ENCODE peak calls at places on chromosomes 7 and 10, in four cellular contexts. D is GM10248, X is brain microvascular endothelial cell, I is WERI-Rb-1. H is an unnamed sample.

GRCh38 chr10:77104459-77104980 is 533.1 kb downstream of the KCNMA1 start:
- DNase-seq in D (no peak), I (no peak), X (peak), H (no peak)

GRCh38 chr10:124414077-124414476 is 4.6 kb downstream of the OAT start:
- DNase-seq in X (no peak), D (no peak), I (no peak), H (no peak)

GRCh38 chr10:78359641-78360091 is 326.0 kb downstream of the RPS24 start:
- DNase-seq in I (peak), D (no peak), X (no peak), H (peak)

GRCh38 chr10:11335167-11335652 is 276.2 kb downstream of the USP6NL start:
- DNase-seq in D (no peak), X (peak), I (no peak), H (no peak)

GRCh38 chr7:112504093-112504695 is 23.4 kb downstream of the LSMEM1 start:
- DNase-seq in I (no peak), D (no peak), X (no peak), H (no peak)

GRCh38 chr10:79274279-79275104 is 72.8 kb upstream of the PPIF start:
- DNase-seq in I (peak), D (no peak), X (no peak), H (no peak)

GRCh38 chr7:150325110-150325611 is 1.8 kb upstream of the ACTR3C start:
- DNase-seq in X (no peak), D (no peak), I (no peak), H (no peak)

GRCh38 chr10:95282115-95282514 is 8.7 kb downstream of the PDLIM1 start:
- DNase-seq in X (no peak), I (no peak), D (no peak), H (no peak)

GRCh38 chr7:157683251-157684156 is 346.7 kb downstream of the DNAJB6 start:
- DNase-seq in D (no peak), I (peak), X (no peak), H (no peak)

GRCh38 chr7:20514364-20514763 is 101.1 kb upstream of the ABCB5 start:
- DNase-seq in I (peak), X (peak), D (no peak), H (peak)

GRCh38 chr7:28708458-28708951 is 249.6 kb downstream of the TRIL start:
- DNase-seq in D (no peak), X (no peak), I (no peak), H (peak)

GRCh38 chr10:68826764-68827591 is at the start of gene STOX1:
- DNase-seq in X (peak), D (peak), I (peak), H (peak)

GRCh38 chr7:117612637-117613036 is 132.8 kb downstream of the CFTR start:
- DNase-seq in D (no peak), I (no peak), X (no peak), H (no peak)

GRCh38 chr10:112265745-112266144 is 17.5 kb upstream of the TECTB start:
- DNase-seq in X (no peak), I (no peak), D (no peak), H (no peak)

GRCh38 chr7:29337628-29338116 is 143.1 kb downstream of the CHN2 start:
- DNase-seq in D (no peak), I (no peak), X (peak), H (no peak)

GRCh38 chr10:70477661-70478162 is 855 bp upstream of the PALD1 start:
- DNase-seq in X (no peak), I (no peak), D (peak), H (peak)

GRCh38 chr10:33134011-33134751 is 176.2 kb upstream of the ITGB1 start:
- DNase-seq in I (no peak), D (no peak), X (peak), H (no peak)

GRCh38 chr7:100829150-100829716 is 1.9 kb upstream of the EPHB4 start:
- DNase-seq in I (no peak), X (no peak), D (no peak), H (no peak)

GRCh38 chr7:140005754-140006503 is 56.8 kb downstream of the PARP12 start:
- DNase-seq in D (no peak), X (peak), I (peak), H (peak)

GRCh38 chr7:41874206-41874770 is 171.4 kb upstream of the INHBA start:
- DNase-seq in D (no peak), X (no peak), I (no peak), H (no peak)

GRCh38 chr7:92645531-92646061 is 55.4 kb upstream of the FAM133B start:
- DNase-seq in D (no peak), X (no peak), I (peak), H (no peak)

GRCh38 chr7:134527979-134528371 is 608 bp downstream of the AKR1B10 start:
- DNase-seq in D (no peak), X (peak), I (peak), H (no peak)

DNA sequence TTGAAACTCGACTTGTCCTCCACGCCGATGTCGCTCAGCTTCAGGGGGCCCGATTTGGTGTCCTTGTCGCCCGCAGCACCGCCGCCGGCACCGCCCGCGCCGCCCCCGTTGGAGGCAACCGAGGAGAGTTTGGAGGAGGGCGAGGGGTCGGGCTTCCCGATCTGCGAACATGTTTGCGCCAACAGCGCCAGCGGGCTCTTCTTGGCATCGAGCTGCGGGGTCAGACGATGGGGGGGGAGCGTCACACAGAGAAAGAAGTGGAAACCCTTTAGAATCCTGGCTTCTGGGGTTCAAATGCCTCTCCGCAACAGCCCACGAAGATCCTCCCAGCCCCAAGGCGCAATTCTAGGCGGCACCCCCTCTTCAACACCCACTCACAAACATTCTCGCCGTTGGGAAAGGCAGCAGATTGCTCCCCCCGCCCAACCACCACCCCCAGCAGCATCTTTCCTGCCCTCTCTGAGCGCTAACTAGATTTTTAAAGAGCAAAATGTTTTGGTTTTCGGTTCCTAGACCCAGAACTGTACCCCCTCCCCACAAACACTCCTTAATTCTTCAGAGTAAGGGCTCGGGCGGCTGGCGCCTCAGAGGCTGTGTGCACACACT is 1.3 kb downstream of the ZNF503 start:
- DNase-seq in I (no peak), X (no peak), D (peak), H (no peak)
- TF ChIP-seq CTCF in I (no peak), X (no peak), D (no peak), H (no peak)

DNA sequence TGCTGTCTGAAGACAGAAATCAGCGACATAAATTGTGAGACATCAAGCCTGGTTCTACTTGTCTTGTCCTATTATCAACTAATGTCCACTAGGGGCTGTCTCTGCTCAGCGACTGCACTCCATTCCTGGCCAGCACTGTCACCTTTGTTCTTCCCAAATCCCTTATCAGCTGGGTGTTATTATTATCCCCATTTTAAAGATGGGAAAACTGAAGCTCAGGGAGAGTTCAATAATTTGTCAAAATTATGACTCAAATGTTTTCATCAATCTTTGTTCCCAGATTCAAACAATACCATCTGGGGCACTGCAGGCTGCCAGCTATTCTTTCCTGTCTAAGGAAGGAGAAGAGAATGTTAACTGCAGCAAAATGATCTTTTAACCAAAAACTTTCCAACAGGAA is 431.6 kb upstream of the NFE2L3 start:
- DNase-seq in D (no peak), I (peak), X (peak), H (no peak)
- TF ChIP-seq CTCF in D (no peak), I (peak), X (peak), H (peak)

DNA sequence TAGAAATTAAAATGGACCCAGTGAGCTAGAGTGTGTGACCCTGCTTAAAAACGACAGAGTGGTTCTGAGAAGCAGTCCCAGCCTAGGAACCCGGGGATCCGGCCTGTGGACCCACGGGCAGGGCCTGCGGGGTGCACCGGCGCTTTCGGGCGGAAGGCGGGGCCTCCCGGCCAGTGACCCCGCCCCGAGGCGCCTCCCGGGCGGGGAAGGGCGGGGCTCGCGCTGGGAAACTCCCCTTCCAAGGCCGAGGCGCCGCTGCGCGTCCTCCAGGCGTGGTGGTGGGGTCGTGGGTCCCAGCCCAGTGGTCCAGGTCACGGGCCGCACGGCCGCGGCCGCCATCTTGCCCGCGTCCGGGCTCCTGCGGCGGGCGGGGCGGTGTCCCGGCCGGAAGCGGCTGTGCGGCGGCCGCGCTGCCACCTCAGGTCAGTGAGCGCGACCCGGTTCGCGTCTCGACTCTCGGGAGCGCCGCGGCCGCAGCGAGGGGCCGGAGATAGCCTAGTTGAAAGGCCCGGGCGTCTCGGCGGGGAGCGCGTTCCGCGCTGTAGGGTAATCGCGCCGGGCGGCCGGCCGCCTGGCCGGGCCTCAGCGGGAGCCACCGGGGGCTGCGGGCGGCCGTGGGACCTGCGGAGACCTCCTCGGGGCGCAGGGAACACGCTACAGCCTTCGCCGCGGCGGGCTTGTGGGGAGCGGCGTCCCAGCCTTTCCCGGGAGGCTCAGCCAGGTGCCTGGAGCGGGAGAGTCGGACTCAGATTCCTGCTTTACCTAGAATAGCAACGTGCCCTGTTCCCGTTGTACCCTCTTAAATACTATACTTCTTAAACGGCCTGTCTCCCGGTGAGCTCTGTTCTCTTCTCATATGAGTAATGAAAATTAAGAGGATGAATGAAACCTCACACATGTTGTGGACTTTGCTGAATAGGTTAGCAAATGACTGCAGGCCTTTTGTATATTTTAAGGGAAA is at the start of gene MIOS:
- DNase-seq in I (peak), X (peak), D (peak), H (peak)
- TF ChIP-seq CTCF in I (no peak), X (no peak), D (no peak), H (no peak)

GRCh38 chr7:17679427-17679826 is 260.9 kb downstream of the SNX13 start:
- DNase-seq in X (peak), I (no peak), D (no peak), H (no peak)

GRCh38 chr7:17682586-17682985 is 257.7 kb downstream of the SNX13 start:
- DNase-seq in X (no peak), D (no peak), I (no peak), H (no peak)

GRCh38 chr7:17680026-17680425 is 260.3 kb downstream of the SNX13 start:
- DNase-seq in D (no peak), I (no peak), X (peak), H (no peak)

GRCh38 chr7:17681965-17682364 is 258.3 kb downstream of the SNX13 start:
- DNase-seq in D (no peak), X (no peak), I (no peak), H (no peak)

DNA sequence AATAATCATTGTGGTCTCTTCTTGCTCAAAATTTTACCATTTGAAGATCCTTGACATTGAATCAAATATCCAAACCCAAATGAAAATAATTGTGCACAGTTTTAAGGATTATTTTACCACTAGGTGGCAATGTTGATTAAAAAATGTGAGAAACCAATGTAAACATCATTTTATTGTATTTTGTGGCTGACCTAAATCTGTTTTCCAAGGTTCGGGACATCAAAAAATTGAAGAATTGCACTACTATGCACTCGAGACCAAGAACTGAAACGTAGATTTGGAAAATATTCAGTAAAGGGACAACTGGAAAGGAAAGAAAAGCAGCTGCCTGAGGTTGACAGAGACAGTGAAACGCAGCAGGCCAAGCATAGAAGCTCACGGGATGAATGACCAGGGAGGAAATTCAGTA is 259.3 kb downstream of the SNX13 start:
- DNase-seq in X (no peak), I (no peak), D (no peak), H (no peak)
- TF ChIP-seq CTCF in X (no peak), I (no peak), D (peak), H (peak)

DNA sequence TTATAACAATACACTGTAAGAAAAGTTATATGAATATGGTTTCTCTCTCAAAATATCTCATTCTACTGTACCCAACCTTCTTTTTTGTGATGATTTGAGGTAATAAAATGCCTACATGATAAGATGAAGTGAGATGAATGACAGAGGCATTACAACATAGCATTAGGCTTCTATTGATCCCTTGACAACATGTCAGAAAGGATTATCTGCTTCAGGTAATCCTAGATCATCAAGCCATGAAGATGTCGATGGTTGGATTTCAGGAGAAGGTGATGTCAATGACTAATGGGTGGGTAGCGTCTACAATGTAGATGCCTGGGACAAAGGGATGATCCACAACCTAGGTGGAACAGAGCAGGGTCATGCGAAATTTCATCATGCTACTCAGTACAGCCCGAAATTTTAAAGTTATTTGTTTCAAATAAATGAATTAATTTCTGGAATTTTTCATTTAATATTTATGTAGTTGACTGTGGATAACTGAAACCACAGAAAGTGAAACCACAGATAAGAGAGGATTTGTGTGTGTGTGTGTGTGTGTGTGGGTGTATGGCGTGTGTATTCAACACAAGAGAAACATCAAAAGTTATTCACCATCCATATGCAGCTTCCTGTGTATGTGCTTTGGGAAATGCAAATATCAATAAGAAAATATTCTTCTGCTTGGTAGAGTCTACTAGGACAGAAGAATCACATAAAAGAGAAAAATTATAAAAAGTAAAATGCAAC is 77.0 kb downstream of the MAGI2 start:
- DNase-seq in D (no peak), X (peak), I (no peak), H (no peak)
- TF ChIP-seq CTCF in D (no peak), X (no peak), I (no peak), H (no peak)